ENCODE peak calls at places on chromosomes 4 and X, in ten cellular contexts. V is GM23248; C is NCI-H460; A is CD4-positive, alpha-beta T cell; H is NCI-H1105 treated with DMSO at 0.1 percent for 48 hours; R is activated CD4-positive, alpha-beta T cell treated with anti-CD3 and anti-CD28 coated beads, Interleukin-2, amount 50 U/mL, for 1 hour; F is nucleus accumbens; J is occipital lobe; P is T1000; D is breast epithelium. Q is an unnamed sample.

GRCh38 chr4:78737020-78737419 is 39.1 kb upstream of the BMP2K start:
- DNase-seq in V (no peak), C (no peak), A (no peak), H (no peak), R (no peak), F (no peak), J (no peak), P (no peak), D (no peak), Q (no peak)

GRCh38 chr4:30962949-30963348 is 242.8 kb downstream of the PCDH7 start:
- DNase-seq in V (no peak), C (no peak), A (no peak), H (no peak), R (no peak), F (no peak), J (no peak), P (no peak), D (no peak), Q (no peak)

GRCh38 chr4:1329408-1330371 is 17.3 kb upstream of the UVSSA start:
- DNase-seq in V (peak), C (no peak), A (no peak), H (no peak), R (peak), F (no peak), J (no peak), P (no peak), D (no peak), Q (no peak)

GRCh38 chr4:139921551-139922184 is 232.3 kb downstream of the MAML3 start:
- DNase-seq in V (no peak), C (no peak), A (no peak), H (peak), R (no peak), F (no peak), J (no peak), P (no peak), D (no peak), Q (no peak)

GRCh38 chrX:46376246-46376885 is 168.9 kb downstream of the ZNF674 start:
- DNase-seq in V (peak), C (peak), A (no peak), H (peak), R (peak), F (no peak), J (no peak), P (no peak), D (no peak), Q (no peak)

GRCh38 chr4:75248770-75249467 is 265.3 kb downstream of the RCHY1 start:
- DNase-seq in V (no peak), C (no peak), A (no peak), H (no peak), R (no peak), F (no peak), J (no peak), P (no peak), D (no peak), Q (no peak)

GRCh38 chr4:42359686-42360085 is 37.6 kb upstream of the SHISA3 start:
- DNase-seq in V (peak), C (no peak), A (no peak), H (no peak), R (no peak), F (no peak), J (no peak), P (no peak), D (no peak), Q (no peak)

GRCh38 chrX:29447867-29448266 is 767.5 kb upstream of the MAGEB2 start:
- DNase-seq in V (no peak), C (no peak), A (no peak), H (no peak), R (no peak), F (no peak), J (no peak), P (no peak), D (no peak), Q (no peak)

GRCh38 chrX:22889824-22890223 is 109.9 kb upstream of the DDX53 start:
- DNase-seq in V (no peak), C (no peak), A (no peak), H (peak), R (no peak), F (no peak), J (no peak), P (no peak), D (no peak), Q (no peak)

Q was measured in suprapubic skin.